ENCODE peak calls at places on chromosomes 2 and 18, in five cellular contexts. Z is ELR, A is HTR-8/SVneo, F is cerebellar cortex, B is GM10248. K is an unnamed sample.

GRCh38 chr2:68171684-68172083 is 14.0 kb downstream of the PNO1 start:
- DNase-seq in F (no peak), A (no peak), Z (no peak), B (no peak), K (no peak)

GRCh38 chr2:187150667-187151066 is 297.4 kb downstream of the CALCRL start:
- DNase-seq in Z (peak), F (no peak), A (no peak), B (no peak), K (no peak)

GRCh38 chr2:97677480-97677879 is 8.0 kb downstream of the C2orf92 start:
- DNase-seq in Z (no peak), B (no peak), F (no peak), A (no peak), K (no peak)

GRCh38 chr2:167212054-167212648 is 323.9 kb downstream of the XIRP2 start:
- DNase-seq in B (peak), F (peak), A (peak), Z (peak), K (no peak)

GRCh38 chr2:159968282-159968900 is 94.0 kb downstream of the PLA2R1 start:
- DNase-seq in A (peak), F (peak), Z (peak), B (peak), K (no peak)

GRCh38 chr2:191983186-191983585 is 136.3 kb upstream of the CAVIN2 start:
- DNase-seq in B (no peak), Z (peak), A (no peak), F (no peak), K (no peak)

GRCh38 chr2:12755384-12755783 is 38.6 kb downstream of the TRIB2 start:
- DNase-seq in F (no peak), Z (no peak), B (no peak), A (no peak), K (no peak)

GRCh38 chr2:11466307-11467125 is 555 bp upstream of the E2F6 start:
- DNase-seq in A (no peak), B (no peak), Z (no peak), F (no peak), K (no peak)

GRCh38 chr18:79577451-79578395 is 101.9 kb upstream of the CTDP1 start:
- DNase-seq in F (no peak), Z (no peak), B (no peak), A (no peak), K (no peak)

GRCh38 chr2:106745468-106745867 is 140.5 kb downstream of the ST6GAL2 start:
- DNase-seq in A (no peak), B (no peak), F (peak), Z (no peak), K (no peak)

GRCh38 chr2:215059724-215060123 is 78.7 kb downstream of the ABCA12 start:
- DNase-seq in A (no peak), B (no peak), Z (peak), F (no peak), K (no peak)

GRCh38 chr2:126884861-126885481 is 13.7 kb upstream of the TEX51 start:
- DNase-seq in B (no peak), A (no peak), F (no peak), Z (no peak), K (no peak)

GRCh38 chr2:210899131-210899530 is 342.7 kb downstream of the CPS1 start:
- DNase-seq in Z (peak), A (no peak), B (no peak), F (no peak), K (no peak)

GRCh38 chr2:13006407-13006806 is 289.7 kb downstream of the TRIB2 start:
- DNase-seq in B (no peak), Z (no peak), F (no peak), A (no peak), K (no peak)